ENCODE peak calls at places on chromosome 11, in six cellular contexts. E is GM12878, S is K562, Q is upper lobe of left lung, M is A549, Y is HepG2. X is an unnamed sample.

GRCh38 chr11:66915046-66915832 is 42.9 kb downstream of the PC start:
- ATAC-seq in E (no peak), S (peak), Q (peak), M (peak), Y (no peak), X (no peak)

GRCh38 chr11:111422494-111423249 is 43.6 kb upstream of the POU2AF1 start:
- ATAC-seq in E (peak), S (peak), Q (peak), M (peak), Y (peak), X (peak)

GRCh38 chr11:114110948-114111347 is 51.4 kb downstream of the ZBTB16 start:
- ATAC-seq in E (no peak), S (no peak), Q (peak), M (no peak), Y (no peak), X (peak)

GRCh38 chr11:34860034-34860433 is 56.1 kb downstream of the APIP start:
- ATAC-seq in E (no peak), S (no peak), Q (no peak), M (no peak), Y (no peak), X (no peak)

GRCh38 chr11:57309106-57310059 is 15.4 kb downstream of the TNKS1BP1 start:
- ATAC-seq in E (no peak), S (no peak), Q (no peak), M (no peak), Y (no peak), X (no peak)

GRCh38 chr11:70323811-70324210 is 53.3 kb downstream of the PPFIA1 start:
- ATAC-seq in E (peak), S (no peak), Q (peak), M (peak), Y (no peak), X (no peak)

GRCh38 chr11:88434333-88434976 is 96.9 kb upstream of the CTSC start:
- ATAC-seq in E (no peak), S (peak), Q (peak), M (no peak), Y (peak), X (no peak)

GRCh38 chr11:14620027-14620511 is 23.5 kb upstream of the PDE3B start:
- ATAC-seq in E (no peak), S (no peak), Q (no peak), M (no peak), Y (peak), X (peak)

GRCh38 chr11:72844356-72844755 is 30.1 kb downstream of the ATG16L2 start:
- ATAC-seq in E (no peak), S (no peak), Q (no peak), M (no peak), Y (no peak), X (no peak)

GRCh38 chr11:20374746-20375305 is 11.3 kb downstream of the HTATIP2 start:
- ATAC-seq in E (peak), S (no peak), Q (no peak), M (no peak), Y (peak), X (no peak)

GRCh38 chr11:15629690-15630321 is 515.1 kb downstream of the INSC start:
- ATAC-seq in E (peak), S (peak), Q (peak), M (peak), Y (peak), X (no peak)

GRCh38 chr11:66728760-66729385 is at the start of gene SPTBN2:
- ATAC-seq in E (no peak), S (peak), Q (peak), M (no peak), Y (no peak), X (no peak)

GRCh38 chr11:44408141-44408540 is 98.2 kb upstream of the ALX4 start:
- ATAC-seq in E (no peak), S (no peak), Q (no peak), M (no peak), Y (no peak), X (no peak)

GRCh38 chr11:23364076-23364475 is 503.8 kb upstream of the CCDC179 start:
- ATAC-seq in E (no peak), S (no peak), Q (no peak), M (no peak), Y (no peak), X (no peak)

GRCh38 chr11:75428301-75428724 is 4.7 kb downstream of the KLHL35 start:
- ATAC-seq in E (no peak), S (peak), Q (peak), M (no peak), Y (peak), X (peak)

GRCh38 chr11:102528618-102529017 is 1.9 kb downstream of the MMP7 start:
- ATAC-seq in E (no peak), S (no peak), Q (no peak), M (peak), Y (no peak), X (no peak)

GRCh38 chr11:36014499-36014898 is 70.6 kb downstream of the LDLRAD3 start:
- ATAC-seq in E (peak), S (no peak), Q (no peak), M (no peak), Y (no peak), X (no peak)

GRCh38 chr11:16191212-16191851 is 165.0 kb downstream of the SOX6 start:
- ATAC-seq in E (peak), S (peak), Q (no peak), M (peak), Y (peak), X (no peak)

GRCh38 chr11:108198833-108199232 is 23.6 kb downstream of the NPAT start:
- ATAC-seq in E (no peak), S (no peak), Q (peak), M (no peak), Y (no peak), X (no peak)

GRCh38 chr11:9753031-9753430 is 89.2 kb downstream of the SWAP70 start:
- ATAC-seq in E (no peak), S (no peak), Q (no peak), M (no peak), Y (no peak), X (no peak)

GRCh38 chr11:90256404-90257157 is 33.7 kb upstream of the CHORDC1 start:
- ATAC-seq in E (peak), S (peak), Q (peak), M (no peak), Y (peak), X (no peak)

GRCh38 chr11:43278302-43278956 is 33.4 kb upstream of the API5 start:
- ATAC-seq in E (peak), S (peak), Q (no peak), M (peak), Y (peak), X (no peak)

GRCh38 chr11:65500262-65501004 is 1.6 kb downstream of the MALAT1 start:
- ATAC-seq in E (no peak), S (no peak), Q (no peak), M (no peak), Y (no peak), X (no peak)
- H3K4me3 ChIP-seq in E (peak), S (peak), Q (peak), M (peak), Y (peak), X (peak)

DNA sequence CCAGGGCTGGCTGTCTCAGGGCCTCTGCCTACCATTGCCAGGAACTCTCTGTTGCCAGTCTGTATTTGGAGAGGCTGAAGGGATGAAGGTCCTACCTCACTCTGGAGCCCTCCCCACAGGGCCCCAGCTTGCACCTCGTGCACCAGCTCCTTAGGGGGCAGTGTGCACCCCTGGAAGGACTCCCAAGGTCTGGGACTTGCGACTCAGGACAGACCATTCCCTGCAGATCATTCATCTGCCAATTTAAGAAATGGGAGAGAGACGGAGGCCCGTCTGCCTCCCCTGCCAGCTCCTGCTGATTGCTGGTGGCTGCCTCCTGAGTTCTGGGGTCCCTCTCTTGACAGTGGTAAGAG is 27.5 kb upstream of the MALAT1 start:
- ATAC-seq in E (peak), S (peak), Q (peak), M (peak), Y (peak), X (peak)
- TF ChIP-seq EP300 in E (no peak), S (no peak), Q (no peak), M (no peak), Y (no peak), X (no peak)

GRCh38 chr11:65069217-65069616 is 10.9 kb upstream of the NAALADL1 start:
- ATAC-seq in E (no peak), S (no peak), Q (no peak), M (no peak), Y (no peak), X (no peak)
- H3K4me3 ChIP-seq in E (no peak), S (no peak), Q (no peak), M (no peak), Y (no peak), X (no peak)

GRCh38 chr11:68329496-68329895 is 17.1 kb downstream of the LRP5 start:
- ATAC-seq in E (no peak), S (no peak), Q (no peak), M (no peak), Y (no peak), X (no peak)
- TF ChIP-seq EP300 in E (no peak), S (no peak), Q (no peak), M (no peak), Y (no peak), X (no peak)

GRCh38 chr11:802018-802617 is 2.9 kb downstream of the PIDD1 start:
- ATAC-seq in E (no peak), S (no peak), Q (no peak), M (no peak), Y (no peak), X (no peak)
- H3K4me3 ChIP-seq in E (no peak), S (no peak), Q (no peak), M (no peak), Y (no peak), X (no peak)

GRCh38 chr11:40732107-40732506 is 727.3 kb downstream of the LRRC4C start:
- ATAC-seq in E (no peak), S (no peak), Q (no peak), M (no peak), Y (no peak), X (no peak)
- TF ChIP-seq EP300 in E (no peak), S (no peak), Q (no peak), M (no peak), Y (no peak), X (no peak)

GRCh38 chr11:84300112-84300511 is 1013.9 kb upstream of the CCDC90B start:
- ATAC-seq in E (no peak), S (no peak), Q (no peak), M (no peak), Y (no peak), X (no peak)
- H3K4me3 ChIP-seq in E (no peak), S (no peak), Q (no peak), M (no peak), Y (no peak), X (no peak)

DNA sequence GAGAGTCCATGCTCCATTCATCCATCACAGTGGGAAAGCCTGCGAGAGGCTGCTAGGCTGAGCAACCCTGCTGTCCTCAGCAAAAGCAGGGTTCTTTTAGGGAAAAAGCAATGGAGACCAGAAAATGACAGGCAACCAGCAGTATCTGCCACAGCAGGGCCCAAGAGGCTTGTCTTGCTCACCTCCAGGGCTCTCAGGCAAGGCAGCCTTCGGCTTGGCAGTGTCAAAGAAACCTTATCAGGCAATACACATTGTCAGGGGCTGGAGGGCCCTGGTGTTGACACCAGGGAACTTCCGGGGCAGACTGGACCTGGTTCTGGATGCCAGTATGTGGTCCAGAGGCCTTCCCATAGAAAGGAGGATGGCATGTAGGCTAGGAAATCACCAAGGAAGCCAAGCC is 10.2 kb upstream of the TLCD5 start:
- ATAC-seq in E (no peak), S (peak), Q (no peak), M (no peak), Y (no peak), X (no peak)
- TF ChIP-seq EP300 in E (no peak), S (no peak), Q (no peak), M (no peak), Y (no peak), X (no peak)